ENCODE peak calls at places on chromosomes 3 and 15, in five cellular contexts. D is effector memory CD4-positive, alpha-beta T cell; E is naive thymus-derived CD4-positive, alpha-beta T cell; V is heart right ventricle; M is cardiac muscle cell. G is an unnamed sample.

GRCh38 chr3:184466413-184466960 is 86.6 kb downstream of the CHRD start:
- DNase-seq in D (no peak), E (no peak), V (peak; percentile 55), M (peak; percentile 38), G (no peak)

GRCh38 chr3:188165596-188165995 is 11.6 kb downstream of the LPP start:
- DNase-seq in D (no peak), E (no peak), V (no peak), M (no peak), G (no peak)

GRCh38 chr15:63122002-63122893 is 587 bp downstream of the LACTB start:
- DNase-seq in D (peak; percentile 65), E (peak; percentile 91), V (peak; percentile 84), M (peak; percentile 84), G (peak; percentile 54)

GRCh38 chr3:41630017-41630416 is 331.9 kb downstream of the ULK4 start:
- DNase-seq in D (no peak), E (no peak), V (no peak), M (no peak), G (no peak)

GRCh38 chr15:75167588-75168076 is 34.0 kb upstream of the C15orf39 start:
- DNase-seq in D (no peak), E (no peak), V (no peak), M (no peak), G (no peak)

GRCh38 chr3:162721736-162722135 is 1225.1 kb downstream of the OTOL1 start:
- DNase-seq in D (no peak), E (no peak), V (no peak), M (no peak), G (no peak)

GRCh38 chr15:67133738-67134576 is 68.6 kb downstream of the SMAD3 start:
- DNase-seq in D (peak; percentile 70), E (peak; percentile 62), V (peak; percentile 51), M (peak; percentile 44), G (no peak)

GRCh38 chr15:53477981-53478766 is 281.3 kb downstream of the WDR72 start:
- DNase-seq in D (no peak), E (no peak), V (no peak), M (peak; percentile 8), G (no peak)

GRCh38 chr15:41936649-41937567 is 35.4 kb downstream of the EHD4 start:
- DNase-seq in D (peak; percentile 81), E (peak; percentile 72), V (peak; percentile 69), M (no peak), G (no peak)

GRCh38 chr15:68789041-68789920 is 31.4 kb downstream of the ANP32A start:
- DNase-seq in D (no peak), E (no peak), V (no peak), M (no peak), G (no peak)

GRCh38 chr15:29466292-29466691 is 196.7 kb upstream of the NSMCE3 start:
- DNase-seq in D (no peak), E (no peak), V (no peak), M (no peak), G (no peak)

GRCh38 chr3:61765109-61765876 is 203.9 kb downstream of the PTPRG start:
- DNase-seq in D (no peak), E (no peak), V (no peak), M (no peak), G (no peak)

GRCh38 chr3:126310816-126311215 is 46.4 kb downstream of the KLF15 start:
- DNase-seq in D (no peak), E (no peak), V (no peak), M (no peak), G (no peak)

GRCh38 chr3:59027607-59028006 is 22.2 kb downstream of the CFAP20DC start:
- DNase-seq in D (no peak), E (no peak), V (no peak), M (no peak), G (no peak)

GRCh38 chr15:96341465-96342142 is 11.1 kb downstream of the NR2F2 start:
- DNase-seq in D (no peak), E (no peak), V (no peak), M (no peak), G (no peak)

GRCh38 chr3:37093481-37093880 is 80.9 kb downstream of the LRRFIP2 start:
- DNase-seq in D (no peak), E (no peak), V (no peak), M (no peak), G (no peak)

GRCh38 chr3:107524214-107525100 is 1.7 kb downstream of the BBX start:
- DNase-seq in D (peak; percentile 39), E (peak; percentile 27), V (peak; percentile 60), M (peak; percentile 69), G (peak; percentile 14)

GRCh38 chr3:149282322-149282721 is 51.1 kb downstream of the TM4SF18 start:
- DNase-seq in D (no peak), E (no peak), V (no peak), M (no peak), G (no peak)

GRCh38 chr3:145070795-145071194 is 1090.2 kb downstream of the PLOD2 start:
- DNase-seq in D (no peak), E (no peak), V (no peak), M (no peak), G (no peak)

GRCh38 chr3:195100903-195101591 is 169.9 kb downstream of the XXYLT1 start:
- DNase-seq in D (no peak), E (no peak), V (peak; percentile 66), M (no peak), G (no peak)

GRCh38 chr15:82970078-82970686 is 15.8 kb upstream of the RAMAC start:
- DNase-seq in D (no peak), E (no peak), V (no peak), M (no peak), G (no peak)

GRCh38 chr3:34683851-34684250 is 885.4 kb downstream of the PDCD6IP start:
- DNase-seq in D (no peak), E (no peak), V (peak; percentile 60), M (peak; percentile 83), G (no peak)

GRCh38 chr15:93126496-93127083 is 37.6 kb upstream of the RGMA start:
- DNase-seq in D (no peak), E (no peak), V (peak; percentile 53), M (no peak), G (no peak)

GRCh38 chr3:87410110-87410509 is 133.7 kb upstream of the POU1F1 start:
- DNase-seq in D (no peak), E (no peak), V (no peak), M (no peak), G (no peak)

GRCh38 chr15:88238618-88239430 is 17.7 kb downstream of the NTRK3 start:
- DNase-seq in D (no peak), E (no peak), V (no peak), M (peak; percentile 7), G (no peak)

GRCh38 chr3:183527421-183527979 is 28.0 kb downstream of the KLHL6 start:
- DNase-seq in D (no peak), E (no peak), V (no peak), M (no peak), G (no peak)

GRCh38 chr3:101803152-101803782 is 24.3 kb downstream of the NXPE3 start:
- DNase-seq in D (no peak), E (no peak), V (peak; percentile 75), M (peak; percentile 88), G (no peak)

GRCh38 chr15:26580943-26581342 is 191.9 kb downstream of the GABRB3 start:
- DNase-seq in D (no peak), E (no peak), V (no peak), M (no peak), G (no peak)

GRCh38 chr15:90994059-90994416 is 297 bp downstream of the PRC1 start:
- DNase-seq in D (no peak), E (peak; percentile 45), V (peak; percentile 5), M (peak; percentile 45), G (no peak)

GRCh38 chr3:134667461-134667860 is 16.6 kb upstream of the KY start:
- DNase-seq in D (no peak), E (no peak), V (no peak), M (no peak), G (no peak)

GRCh38 chr15:71088155-71088554 is 27.1 kb upstream of the THSD4 start:
- DNase-seq in D (no peak), E (no peak), V (no peak), M (no peak), G (no peak)

GRCh38 chr3:136249593-136250225 is 431 bp upstream of the PCCB start:
- DNase-seq in D (no peak), E (no peak), V (no peak), M (no peak), G (no peak)

GRCh38 chr3:136249091-136249490 is 1.0 kb upstream of the PCCB start:
- DNase-seq in D (no peak), E (no peak), V (no peak), M (no peak), G (no peak)

GRCh38 chr3:136247436-136247835 is 2.7 kb upstream of the PCCB start:
- DNase-seq in D (no peak), E (no peak), V (no peak), M (no peak), G (no peak)

GRCh38 chr3:136247855-136248254 is 2.3 kb upstream of the PCCB start:
- DNase-seq in D (no peak), E (no peak), V (no peak), M (no peak), G (no peak)

GRCh38 chr3:136245691-136246090 is 4.4 kb upstream of the PCCB start:
- DNase-seq in D (no peak), E (no peak), V (no peak), M (no peak), G (no peak)
- H3K4me1 ChIP-seq in D (peaks cover under 1% of the 10 kb centered on the region), E (peaks cover 5% of the 10 kb centered on the region), V (no peaks in the 10 kb centered on the region), M (no peaks in the 10 kb centered on the region), G (peaks cover 3% of the 10 kb centered on the region)

DNA sequence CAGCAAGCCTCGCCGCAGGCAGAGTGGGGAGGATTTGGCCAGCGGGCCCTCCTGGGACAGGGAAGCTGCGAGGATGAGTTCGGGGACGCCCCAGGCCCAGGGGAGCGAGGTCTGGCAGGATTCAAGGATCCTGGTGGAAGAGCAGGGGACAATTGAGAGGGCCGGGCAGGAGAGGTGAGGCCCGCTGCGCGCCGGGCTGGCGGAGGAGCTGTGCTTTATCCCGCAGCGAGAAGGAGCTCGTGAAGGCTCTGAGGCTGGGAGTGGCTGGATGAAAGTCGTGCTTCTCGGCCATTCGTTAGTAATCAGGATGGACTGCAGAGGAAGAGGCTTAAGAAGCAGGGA is 3.6 kb downstream of the SLC51A start:
- DNase-seq in D (no peak), E (no peak), V (no peak), M (no peak), G (no peak)
- H3K4me3 ChIP-seq in D (no peak overlapping the region), E (no peak overlapping the region), V (peak overlapping the region; percentile 34), M (no peak overlapping the region), G (no peak overlapping the region)

DNA sequence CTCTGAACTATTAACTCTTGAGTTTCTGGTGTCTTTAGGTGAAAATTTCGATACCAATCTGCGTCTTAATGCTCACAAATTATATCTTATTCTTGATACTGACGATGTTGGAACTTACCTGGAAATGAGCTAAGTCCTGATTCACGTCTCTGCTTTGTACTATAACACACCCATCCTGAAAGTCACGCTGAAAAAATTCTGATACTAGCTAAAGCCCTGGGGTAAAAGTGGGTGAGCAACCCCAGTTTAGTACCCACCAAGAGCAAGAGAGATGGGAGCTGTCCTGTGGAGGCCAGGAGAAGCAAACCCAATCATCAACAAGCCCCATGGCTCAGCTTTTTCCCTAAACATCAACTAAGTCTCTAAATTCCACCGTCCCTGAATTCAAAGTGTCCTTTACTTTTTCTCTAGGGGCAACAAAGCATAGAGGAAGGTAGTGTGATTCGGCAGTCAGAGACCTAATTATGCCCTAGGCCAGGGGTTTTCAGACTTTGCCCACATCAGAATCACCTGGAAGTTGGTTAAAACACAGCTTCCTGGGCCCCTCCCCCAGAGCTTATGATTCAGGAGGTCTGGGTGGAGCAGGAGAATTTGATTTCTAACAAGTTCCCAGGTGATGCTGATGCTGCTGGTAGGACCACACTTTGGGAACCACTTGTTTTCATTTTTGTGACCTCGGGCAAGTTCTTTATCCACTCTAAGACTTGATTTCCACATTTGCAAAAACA is 90.2 kb downstream of the OSBPL10 start:
- DNase-seq in D (no peak), E (no peak), V (no peak), M (no peak), G (no peak)
- H3K4me1 ChIP-seq in D (no peaks in the 10 kb centered on the region), E (no peaks in the 10 kb centered on the region), V (no peaks in the 10 kb centered on the region), M (no peaks in the 10 kb centered on the region), G (peaks cover 51% of the 10 kb centered on the region)

GRCh38 chr3:57840445-57840844 is 84.3 kb downstream of the SLMAP start:
- DNase-seq in D (no peak), E (no peak), V (no peak), M (no peak), G (no peak)
- H3K4me3 ChIP-seq in D (no peak overlapping the region), E (no peak overlapping the region), V (no peak overlapping the region), M (no peak overlapping the region), G (no peak overlapping the region)

G was measured in esophagus squamous epithelium.